ENCODE peak calls at places on chromosomes 11 and 22, in six cellular contexts. M is thoracic aorta, T is astrocyte of the spinal cord, K is nephron progenitor cell, P is fibroblast of the aortic adventitia, U is right atrium auricular region. Z is an unnamed sample.

GRCh38 chr11:77776455-77776854 is 44.1 kb downstream of the RSF1 start:
- DNase-seq in M (no peak), T (peak; percentile 31), K (no peak), P (peak; percentile 18), U (no peak), Z (no peak)

GRCh38 chr11:119352857-119353260 is 6.4 kb upstream of the MFRP start:
- DNase-seq in M (no peak), T (no peak), K (no peak), P (peak; percentile 42), U (no peak), Z (no peak)

GRCh38 chr11:61890536-61891330 is 612 bp downstream of the FADS3 start:
- DNase-seq in M (peak; percentile 82), T (peak; percentile 68), K (no peak), P (peak; percentile 64), U (peak; percentile 89), Z (no peak)

GRCh38 chr11:90722552-90723190 is 499.8 kb upstream of the CHORDC1 start:
- DNase-seq in M (no peak), T (no peak), K (no peak), P (no peak), U (no peak), Z (no peak)

GRCh38 chr22:20547029-20547428 is 39.6 kb downstream of the MED15 start:
- DNase-seq in M (no peak), T (no peak), K (no peak), P (no peak), U (no peak), Z (no peak)

GRCh38 chr11:83724704-83725114 is 438.5 kb upstream of the CCDC90B start:
- DNase-seq in M (no peak), T (no peak), K (peak; percentile 16), P (peak; percentile 28), U (no peak), Z (no peak)

GRCh38 chr11:8807544-8808225 is 103.3 kb upstream of the AKIP1 start:
- DNase-seq in M (no peak), T (peak; percentile 67), K (no peak), P (peak; percentile 92), U (peak; percentile 70), Z (no peak)

GRCh38 chr11:95330332-95330731 is 99.3 kb upstream of the SESN3 start:
- DNase-seq in M (no peak), T (peak; percentile 36), K (no peak), P (no peak), U (no peak), Z (no peak)

GRCh38 chr11:72825661-72826060 is 11.4 kb downstream of the ATG16L2 start:
- DNase-seq in M (no peak), T (no peak), K (no peak), P (no peak), U (no peak), Z (no peak)

GRCh38 chr11:35458846-35459245 is 39.5 kb upstream of the SLC1A2 start:
- DNase-seq in M (no peak), T (peak; percentile 42), K (no peak), P (no peak), U (no peak), Z (no peak)

GRCh38 chr22:45640291-45640940 is 31.2 kb upstream of the ATXN10 start:
- DNase-seq in M (no peak), T (no peak), K (no peak), P (no peak), U (no peak), Z (peak; percentile 48)

GRCh38 chr22:32579533-32580220 is 105.1 kb downstream of the FBXO7 start:
- DNase-seq in M (no peak), T (peak; percentile 38), K (no peak), P (no peak), U (no peak), Z (no peak)

GRCh38 chr22:26826431-26826935 is 169.1 kb downstream of the MIAT start:
- DNase-seq in M (no peak), T (no peak), K (no peak), P (no peak), U (no peak), Z (no peak)

GRCh38 chr22:21026783-21027692 is 5.3 kb downstream of the SLC7A4 start:
- DNase-seq in M (no peak), T (peak; percentile 59), K (no peak), P (peak; percentile 81), U (no peak), Z (no peak)

GRCh38 chr22:43129426-43130425 is 13.5 kb downstream of the MCAT start:
- DNase-seq in M (no peak), T (no peak), K (no peak), P (no peak), U (no peak), Z (no peak)

GRCh38 chr11:22466351-22466750 is 128.2 kb downstream of the SLC17A6 start:
- DNase-seq in M (no peak), T (no peak), K (no peak), P (no peak), U (no peak), Z (no peak)

GRCh38 chr11:1503708-1504104 is 17.1 kb upstream of the MOB2 start:
- DNase-seq in M (no peak), T (no peak), K (no peak), P (no peak), U (no peak), Z (no peak)
- TF ChIP-seq CTCF in M (no peak), T (no peak), K (no peak), P (no peak), U (no peak), Z (no peak)

GRCh38 chr11:65900125-65900898 is at the start of gene FOSL1:
- DNase-seq in M (peak; percentile 77), T (peak; percentile 98), K (peak; percentile 74), P (peak; percentile 93), U (peak; percentile 94), Z (peak; percentile 81)
- TF ChIP-seq CTCF in M (no peak), T (no peak), K (no peak), P (no peak), U (no peak), Z (no peak)

DNA sequence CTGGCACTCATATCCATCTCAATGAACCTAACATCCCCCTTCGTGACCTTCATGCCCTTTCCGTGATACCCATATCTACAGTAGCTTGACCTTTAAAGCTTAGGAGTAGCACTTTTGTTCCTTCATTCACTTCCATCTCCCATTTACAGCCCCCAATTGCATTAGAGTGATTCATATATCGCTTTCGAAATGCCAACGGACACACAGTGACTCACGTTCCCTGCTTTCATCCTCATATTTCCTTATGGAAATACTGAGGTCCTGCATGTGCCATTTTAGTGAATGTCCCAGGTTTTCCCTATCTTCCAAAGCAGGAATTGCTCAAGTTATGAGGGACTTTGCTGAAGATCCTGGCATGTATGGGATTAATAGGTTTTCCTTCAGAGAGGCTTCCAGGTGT is 44.3 kb upstream of the CEP126 start:
- DNase-seq in M (no peak), T (peak; percentile 73), K (no peak), P (peak; percentile 57), U (no peak), Z (no peak)
- TF ChIP-seq CTCF in M (no peak), T (no peak), K (no peak), P (peak; percentile 29), U (no peak), Z (no peak)

DNA sequence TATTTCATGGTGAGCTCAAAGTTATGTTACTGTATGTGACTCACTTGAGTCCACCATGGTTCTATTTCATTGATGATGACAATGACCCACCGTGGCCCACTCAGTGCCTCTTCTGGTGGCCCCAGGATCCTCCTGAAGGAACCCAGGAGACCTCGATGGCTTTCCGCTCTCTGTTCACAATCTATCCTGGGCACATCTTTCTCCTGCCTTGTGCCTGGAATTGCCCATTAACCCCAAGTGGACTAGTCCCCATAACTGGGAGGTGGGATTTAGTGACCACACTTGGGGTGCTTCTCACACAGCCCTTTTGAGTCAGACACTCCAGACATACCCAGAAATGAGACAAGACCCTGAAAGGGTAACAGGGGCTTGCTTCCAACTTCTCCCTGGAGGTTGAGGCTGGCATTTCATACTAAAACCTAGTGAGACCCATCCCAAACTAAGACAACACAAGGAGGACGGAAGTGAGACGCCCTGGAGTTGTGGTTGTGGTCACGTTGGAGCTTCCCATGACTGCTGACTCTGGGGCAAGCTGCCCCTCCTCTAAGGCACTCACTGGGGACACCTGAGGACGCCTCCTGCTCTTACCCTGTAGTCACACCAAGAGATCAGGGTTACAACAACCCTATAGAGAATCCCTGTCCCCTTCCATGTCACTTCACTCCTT is 22.1 kb downstream of the IGLL5 start:
- DNase-seq in M (no peak), T (no peak), K (no peak), P (no peak), U (no peak), Z (no peak)
- TF ChIP-seq CTCF in M (no peak), T (no peak), K (no peak), P (no peak), U (no peak), Z (no peak)

DNA sequence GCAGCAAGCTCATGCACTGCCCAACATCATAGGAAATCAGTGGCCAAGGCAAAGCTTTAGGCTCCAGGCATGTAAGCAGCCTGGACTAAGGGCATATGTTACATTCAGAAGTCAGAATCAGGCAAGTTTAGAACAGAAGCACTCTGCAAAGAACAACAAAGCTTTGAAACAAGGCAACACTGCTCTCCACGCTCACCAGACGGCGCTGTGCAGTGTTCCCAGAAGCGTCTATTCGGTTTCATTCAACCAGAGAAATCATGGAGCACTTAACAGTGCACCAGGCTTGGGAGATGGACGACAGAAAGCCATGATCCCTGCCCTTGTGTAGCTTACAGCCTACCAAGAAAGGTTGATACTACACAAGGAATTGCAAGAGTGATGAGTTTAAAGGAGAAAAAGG is 555.8 kb downstream of the BUD13 start:
- DNase-seq in M (no peak), T (peak; percentile 39), K (no peak), P (peak; percentile 32), U (no peak), Z (no peak)
- TF ChIP-seq CTCF in M (no peak), T (peak; percentile 85), K (no peak), P (peak; percentile 58), U (peak; percentile 78), Z (no peak)

GRCh38 chr11:16448123-16448717 is 91.9 kb upstream of the SOX6 start:
- DNase-seq in M (no peak), T (no peak), K (no peak), P (no peak), U (no peak), Z (no peak)
- TF ChIP-seq CTCF in M (no peak), T (no peak), K (no peak), P (no peak), U (no peak), Z (no peak)

GRCh38 chr11:44484211-44484610 is 81.3 kb upstream of the CD82 start:
- DNase-seq in M (no peak), T (no peak), K (peak; percentile 25), P (peak; percentile 7), U (no peak), Z (no peak)
- TF ChIP-seq CTCF in M (no peak), T (peak; percentile 22), K (peak; percentile 36), P (no peak), U (peak; percentile 51), Z (peak; percentile 60)

GRCh38 chr11:94171693-94172440 is 43.2 kb downstream of the PANX1 start:
- DNase-seq in M (no peak), T (no peak), K (peak; percentile 45), P (peak; percentile 39), U (no peak), Z (no peak)
- TF ChIP-seq CTCF in M (no peak), T (peak; percentile 64), K (peak; percentile 40), P (peak; percentile 65), U (peak; percentile 56), Z (peak; percentile 68)

GRCh38 chr11:76415073-76415472 is 29.7 kb upstream of the EMSY start:
- DNase-seq in M (no peak), T (no peak), K (no peak), P (no peak), U (no peak), Z (no peak)
- TF ChIP-seq CTCF in M (no peak), T (no peak), K (no peak), P (no peak), U (no peak), Z (no peak)